ENCODE peak calls at places on chromosomes 7 and 10, in eight cellular contexts. M, X, N, D, Y, B, L and S are unnamed samples.

GRCh38 chr10:89296227-89296648 is 5.6 kb upstream of the IFIT2 start:
- DNase-seq in M (peak; percentile 74), X (no peak), N (peak; percentile 76), D (peak; percentile 76), Y (no peak), B (no peak), L (no peak), S (peak; percentile 68)

GRCh38 chr7:99036531-99037175 is 107.3 kb downstream of the SMURF1 start:
- DNase-seq in M (no peak), X (no peak), N (peak; percentile 25), D (peak; percentile 86), Y (no peak), B (no peak), L (no peak), S (peak; percentile 50)

GRCh38 chr10:33675235-33675634 is 340.8 kb upstream of the NRP1 start:
- DNase-seq in M (no peak), X (no peak), N (peak; percentile 16), D (no peak), Y (no peak), B (no peak), L (no peak), S (no peak)

GRCh38 chr7:44213872-44214595 is 13.3 kb downstream of the YKT6 start:
- DNase-seq in M (peak; percentile 35), X (peak; percentile 23), N (peak; percentile 30), D (peak; percentile 54), Y (no peak), B (peak; percentile 42), L (peak; percentile 48), S (no peak)

GRCh38 chr10:122176232-122176865 is 94.7 kb upstream of the BTBD16 start:
- DNase-seq in M (no peak), X (no peak), N (no peak), D (no peak), Y (no peak), B (no peak), L (no peak), S (no peak)

GRCh38 chr7:47757946-47758371 is 176.0 kb upstream of the TNS3 start:
- DNase-seq in M (peak; percentile 81), X (no peak), N (peak; percentile 97), D (peak; percentile 96), Y (no peak), B (no peak), L (peak; percentile 81), S (no peak)

GRCh38 chr10:101840741-101841453 is 2.7 kb downstream of the KCNIP2 start:
- DNase-seq in M (peak; percentile 87), X (no peak), N (peak; percentile 89), D (peak; percentile 80), Y (no peak), B (peak; percentile 78), L (peak; percentile 73), S (peak; percentile 69)

GRCh38 chr7:128217972-128218652 is 23.0 kb upstream of the LEP start:
- DNase-seq in M (no peak), X (no peak), N (no peak), D (no peak), Y (no peak), B (no peak), L (no peak), S (peak; percentile 33)

GRCh38 chr7:2309889-2310331 is 4.3 kb downstream of the SNX8 start:
- DNase-seq in M (no peak), X (peak; percentile 82), N (peak; percentile 65), D (no peak), Y (no peak), B (no peak), L (peak; percentile 53), S (no peak)

GRCh38 chr10:71681977-71682376 is 37.6 kb downstream of the C10orf105 start:
- DNase-seq in M (no peak), X (no peak), N (no peak), D (no peak), Y (no peak), B (no peak), L (no peak), S (no peak)

GRCh38 chr7:26759108-26759507 is 105.3 kb downstream of the SKAP2 start:
- DNase-seq in M (no peak), X (no peak), N (no peak), D (no peak), Y (no peak), B (no peak), L (no peak), S (no peak)

GRCh38 chr7:55174456-55174855 is 155.6 kb downstream of the EGFR start:
- DNase-seq in M (no peak), X (no peak), N (no peak), D (no peak), Y (no peak), B (no peak), L (no peak), S (no peak)

GRCh38 chr10:88273567-88273966 is 309.6 kb downstream of the RNLS start:
- DNase-seq in M (no peak), X (no peak), N (no peak), D (no peak), Y (no peak), B (peak; percentile 13), L (no peak), S (no peak)

GRCh38 chr10:5788969-5789368 is 24.3 kb downstream of the GDI2 start:
- DNase-seq in M (no peak), X (no peak), N (no peak), D (no peak), Y (no peak), B (no peak), L (no peak), S (no peak)
- H3K36me3 ChIP-seq in M (peaks cover 16% of the 10 kb centered on the region), X (peaks cover 83% of the 10 kb centered on the region), N (peaks cover 96% of the 10 kb centered on the region), D (peaks cover 51% of the 10 kb centered on the region), Y (peaks cover 8% of the 10 kb centered on the region), B (peaks cover 94% of the 10 kb centered on the region), L (no peaks in the 10 kb centered on the region), S (peaks cover 79% of the 10 kb centered on the region)

GRCh38 chr7:158066085-158066484 is 521.5 kb downstream of the PTPRN2 start:
- DNase-seq in M (no peak), X (no peak), N (no peak), D (no peak), Y (no peak), B (no peak), L (no peak), S (no peak)
- H3K9me3 ChIP-seq in M (no peaks in the 10 kb centered on the region), X (peaks cover 6% of the 10 kb centered on the region), N (no peaks in the 10 kb centered on the region), D (peaks cover 14% of the 10 kb centered on the region), Y (peaks cover 2% of the 10 kb centered on the region), B (no peaks in the 10 kb centered on the region), L (peaks cover 16% of the 10 kb centered on the region), S (no peaks in the 10 kb centered on the region)

GRCh38 chr10:74049995-74050394 is 52.1 kb downstream of the VCL start:
- DNase-seq in M (no peak), X (no peak), N (no peak), D (no peak), Y (no peak), B (no peak), L (no peak), S (no peak)

GRCh38 chr10:74047304-74047703 is 49.4 kb downstream of the VCL start:
- DNase-seq in M (no peak), X (no peak), N (peak; percentile 94), D (no peak), Y (no peak), B (no peak), L (no peak), S (no peak)

GRCh38 chr10:74047871-74048270 is 50.0 kb downstream of the VCL start:
- DNase-seq in M (no peak), X (no peak), N (peak; percentile 92), D (no peak), Y (no peak), B (no peak), L (no peak), S (no peak)

GRCh38 chr10:74050653-74051052 is 52.7 kb downstream of the VCL start:
- DNase-seq in M (no peak), X (no peak), N (no peak), D (no peak), Y (no peak), B (no peak), L (no peak), S (no peak)

DNA sequence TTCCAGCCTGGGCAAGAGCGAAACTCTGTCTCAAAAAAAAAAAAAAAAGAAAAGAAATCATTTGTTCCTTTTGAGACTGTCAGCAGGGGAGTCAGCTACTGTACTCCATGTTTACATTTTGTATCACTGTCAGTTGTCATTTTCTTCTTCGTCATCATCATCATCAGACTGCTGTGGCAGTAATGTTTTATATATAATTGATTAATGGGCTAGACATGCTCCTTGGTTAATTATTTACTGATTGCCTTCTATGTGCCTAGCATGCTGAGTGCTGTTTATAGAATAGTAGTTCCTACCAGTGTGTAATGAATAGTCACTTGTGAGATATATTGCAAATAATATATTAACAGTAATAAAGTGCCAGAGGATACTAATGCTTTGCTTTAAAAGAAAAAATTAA is 50.5 kb downstream of the VCL start:
- DNase-seq in M (no peak), X (no peak), N (no peak), D (no peak), Y (no peak), B (no peak), L (no peak), S (no peak)
- H3K36me3 ChIP-seq in M (no peaks in the 10 kb centered on the region), X (peaks cover 28% of the 10 kb centered on the region), N (peaks cover 31% of the 10 kb centered on the region), D (peaks cover 19% of the 10 kb centered on the region), Y (no peaks in the 10 kb centered on the region), B (no peaks in the 10 kb centered on the region), L (no peaks in the 10 kb centered on the region), S (peaks cover 45% of the 10 kb centered on the region)

DNA sequence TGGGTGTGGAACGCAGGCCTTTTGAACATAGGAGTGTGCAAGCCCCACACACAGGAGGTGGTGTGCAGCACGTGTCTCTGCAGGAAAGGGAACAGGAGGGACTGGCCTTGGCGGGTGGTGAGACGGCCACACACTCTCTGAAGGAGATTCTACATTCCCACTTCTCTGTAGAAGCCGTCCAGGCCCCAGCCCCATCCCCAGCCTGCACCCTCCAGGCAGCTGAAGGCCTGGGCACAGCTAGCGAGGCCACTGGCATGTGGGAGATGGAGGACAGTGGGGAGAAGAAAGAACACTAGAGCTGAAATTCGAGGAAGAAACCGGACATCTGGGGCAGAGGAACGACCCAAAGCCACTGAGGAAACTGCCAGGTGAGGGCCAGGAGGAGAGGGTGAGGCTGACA is 507.3 kb downstream of the DNAJB6 start:
- DNase-seq in M (no peak), X (peak; percentile 23), N (no peak), D (no peak), Y (no peak), B (no peak), L (no peak), S (no peak)
- H3K9me3 ChIP-seq in M (no peaks in the 10 kb centered on the region), X (peaks cover 9% of the 10 kb centered on the region), N (peaks cover under 1% of the 10 kb centered on the region), D (peaks cover 14% of the 10 kb centered on the region), Y (no peaks in the 10 kb centered on the region), B (no peaks in the 10 kb centered on the region), L (peaks cover 5% of the 10 kb centered on the region), S (no peaks in the 10 kb centered on the region)

GRCh38 chr10:125124114-125124486 is 36.3 kb downstream of the CTBP2 start:
- DNase-seq in M (no peak), X (no peak), N (no peak), D (no peak), Y (no peak), B (no peak), L (no peak), S (no peak)
- H3K36me3 ChIP-seq in M (no peaks in the 10 kb centered on the region), X (peaks cover 62% of the 10 kb centered on the region), N (peaks cover 5% of the 10 kb centered on the region), D (no peaks in the 10 kb centered on the region), Y (no peaks in the 10 kb centered on the region), B (no peaks in the 10 kb centered on the region), L (no peaks in the 10 kb centered on the region), S (peaks cover 47% of the 10 kb centered on the region)